ENCODE peak calls at places on chromosomes 1 and 21, in eight cellular contexts. H, C, Z, E, O, F, P and V are unnamed samples.

GRCh38 chr1:245862812-245863540 is 644.1 kb downstream of the SMYD3 start:
- DNase-seq in F (no peak), E (no peak), Z (no peak), P (no peak), H (no peak), O (no peak), C (no peak), V (no peak)

GRCh38 chr1:177858222-177858894 is 111.5 kb downstream of the SEC16B start:
- DNase-seq in H (no peak), E (no peak), F (no peak), P (no peak), O (no peak), Z (no peak), C (no peak), V (no peak)

GRCh38 chr1:201964266-201964665 is 9.0 kb downstream of the TIMM17A start:
- DNase-seq in O (no peak), P (no peak), E (no peak), Z (no peak), C (no peak), H (no peak), F (no peak), V (no peak)

GRCh38 chr1:156359973-156360372 is 9.0 kb upstream of the RHBG start:
- DNase-seq in F (no peak), P (no peak), H (no peak), E (no peak), O (no peak), Z (no peak), C (no peak), V (peak)

GRCh38 chr21:37828515-37828914 is 87.7 kb downstream of the KCNJ6 start:
- DNase-seq in E (no peak), O (no peak), Z (no peak), F (no peak), H (no peak), P (no peak), C (no peak), V (no peak)

GRCh38 chr1:94394247-94394646 is 23.9 kb upstream of the ABCD3 start:
- DNase-seq in O (no peak), F (no peak), Z (no peak), P (no peak), C (no peak), H (no peak), E (no peak), V (no peak)

GRCh38 chr1:157504646-157505045 is 47.7 kb downstream of the FCRL5 start:
- DNase-seq in H (no peak), O (no peak), F (no peak), P (no peak), E (no peak), C (no peak), Z (no peak), V (no peak)

GRCh38 chr1:22773981-22774471 is 63.4 kb downstream of the EPHB2 start:
- DNase-seq in E (no peak), Z (no peak), H (no peak), C (no peak), O (no peak), F (no peak), P (no peak), V (peak)

GRCh38 chr1:67053785-67054759 is at the start of gene SLC35D1:
- DNase-seq in Z (peak), F (peak), O (peak), C (peak), H (peak), E (no peak), P (peak), V (peak)

GRCh38 chr21:42659416-42660117 is 6.1 kb downstream of the PDE9A start:
- DNase-seq in O (no peak), F (no peak), P (no peak), E (no peak), C (no peak), Z (no peak), H (no peak), V (no peak)

GRCh38 chr1:98323906-98324358 is 337.6 kb upstream of the SNX7 start:
- DNase-seq in P (no peak), C (no peak), Z (no peak), O (no peak), F (no peak), H (no peak), E (no peak), V (peak)

GRCh38 chr21:42744520-42745445 is 91.4 kb downstream of the PDE9A start:
- DNase-seq in P (no peak), H (no peak), O (no peak), F (no peak), Z (no peak), E (no peak), C (no peak), V (no peak)

GRCh38 chr1:221089273-221089672 is 210.0 kb downstream of the HLX start:
- DNase-seq in C (no peak), O (no peak), E (no peak), H (no peak), F (no peak), P (no peak), Z (no peak), V (peak)

GRCh38 chr1:64161347-64162080 is 41.9 kb upstream of the UBE2U start:
- DNase-seq in F (no peak), E (no peak), O (no peak), P (no peak), H (no peak), C (no peak), Z (no peak), V (peak)

GRCh38 chr1:39787468-39787867 is 1.2 kb downstream of the BMP8B start:
- DNase-seq in H (no peak), C (no peak), O (no peak), P (no peak), E (no peak), Z (no peak), F (no peak), V (no peak)

GRCh38 chr1:220271706-220272046 is 577 bp downstream of the RAB3GAP2 start:
- DNase-seq in F (no peak), P (peak), O (no peak), E (no peak), Z (peak), H (no peak), C (no peak), V (peak)

GRCh38 chr1:119209943-119210342 is 69.5 kb upstream of the WARS2 start:
- DNase-seq in P (no peak), H (no peak), F (no peak), Z (no peak), O (no peak), E (no peak), C (no peak), V (peak)

GRCh38 chr1:116875391-116875790 is 34.3 kb upstream of the PTGFRN start:
- DNase-seq in F (no peak), Z (no peak), H (no peak), E (no peak), C (no peak), P (no peak), O (no peak), V (no peak)

GRCh38 chr1:246860401-246860800 is 71.3 kb downstream of the AHCTF1 start:
- DNase-seq in P (no peak), C (no peak), F (no peak), O (no peak), E (no peak), Z (no peak), H (no peak), V (no peak)

GRCh38 chr1:113976609-113977278 is 2.5 kb upstream of the OLFML3 start:
- DNase-seq in O (no peak), C (no peak), Z (no peak), E (no peak), P (no peak), F (peak), H (no peak), V (peak)

GRCh38 chr1:166391677-166392076 is 224.9 kb upstream of the FAM78B start:
- DNase-seq in Z (no peak), P (no peak), F (no peak), H (no peak), E (no peak), O (no peak), C (no peak), V (no peak)

GRCh38 chr1:73998348-73998959 is 199.5 kb downstream of the LRRIQ3 start:
- DNase-seq in Z (no peak), F (peak), H (no peak), E (no peak), P (no peak), O (no peak), C (no peak), V (peak)

GRCh38 chr1:174800951-174801350 is 198.8 kb upstream of the CACYBP start:
- DNase-seq in O (no peak), E (no peak), C (no peak), F (no peak), P (no peak), H (no peak), Z (no peak), V (no peak)

GRCh38 chr1:9294440-9294773 is 1.7 kb downstream of the SPSB1 start:
- DNase-seq in O (no peak), P (peak), H (no peak), Z (no peak), E (no peak), C (no peak), F (peak), V (peak)